ENCODE peak calls at places on chromosomes 11 and 22, in nine cellular contexts. F, A, G, R, H, E, J, K and P are unnamed samples.

GRCh38 chr11:111764621-111765020 is 1.6 kb downstream of the PPP2R1B start:
- DNase-seq in E (no peak), R (no peak), J (no peak), G (no peak), A (no peak), H (no peak), F (no peak), K (peak; percentile 13), P (no peak)

GRCh38 chr22:50247748-50248147 is 2.9 kb upstream of the TUBGCP6 start:
- DNase-seq in H (no peak), A (no peak), K (no peak), J (no peak), E (no peak), G (no peak), R (peak; percentile 75), F (peak; percentile 66), P (peak; percentile 46)

GRCh38 chr11:119741369-119742262 is 12.6 kb upstream of the NECTIN1 start:
- DNase-seq in H (no peak), G (no peak), K (no peak), R (no peak), A (peak; percentile 41), F (peak; percentile 79), J (peak; percentile 50), E (peak; percentile 66), P (peak; percentile 44)

GRCh38 chr11:122706689-122707088 is 51.2 kb downstream of the UBASH3B start:
- DNase-seq in J (no peak), R (no peak), F (no peak), H (no peak), G (no peak), K (peak; percentile 57), A (no peak), E (no peak), P (no peak)

GRCh38 chr11:96173424-96173823 is 169.6 kb downstream of the MAML2 start:
- DNase-seq in E (no peak), R (no peak), K (no peak), H (no peak), J (no peak), A (no peak), G (no peak), F (no peak), P (no peak)

GRCh38 chr11:79258606-79259005 is 182.2 kb downstream of the TENM4 start:
- DNase-seq in E (no peak), F (peak; percentile 51), J (no peak), A (no peak), G (no peak), R (no peak), H (no peak), K (no peak), P (no peak)

GRCh38 chr22:17266261-17266971 is 47.2 kb upstream of the ADA2 start:
- DNase-seq in G (no peak), E (no peak), J (peak; percentile 15), F (peak; percentile 92), K (no peak), A (no peak), H (no peak), R (no peak), P (peak; percentile 44)

GRCh38 chr22:48754611-48755331 is 1072.9 kb downstream of the BRD1 start:
- DNase-seq in E (peak; percentile 36), R (no peak), A (peak; percentile 5), J (no peak), K (no peak), F (no peak), H (no peak), G (no peak), P (no peak)

GRCh38 chr11:20561915-20562314 is 37.5 kb upstream of the SLC6A5 start:
- DNase-seq in R (no peak), K (no peak), J (no peak), H (no peak), G (no peak), A (no peak), E (no peak), F (no peak), P (no peak)

GRCh38 chr11:20565236-20565635 is 34.2 kb upstream of the SLC6A5 start:
- DNase-seq in F (no peak), J (no peak), H (no peak), R (no peak), G (no peak), K (no peak), A (no peak), E (no peak), P (no peak)

GRCh38 chr11:20566591-20567434 is 32.6 kb upstream of the SLC6A5 start:
- DNase-seq in E (no peak), R (no peak), G (no peak), H (no peak), J (no peak), A (no peak), K (peak; percentile 87), F (no peak), P (no peak)

GRCh38 chr11:20564811-20565210 is 34.6 kb upstream of the SLC6A5 start:
- DNase-seq in F (no peak), H (no peak), R (no peak), A (no peak), E (no peak), G (no peak), K (no peak), J (no peak), P (no peak)

GRCh38 chr11:20563871-20564270 is 35.5 kb upstream of the SLC6A5 start:
- DNase-seq in F (no peak), H (no peak), J (no peak), G (no peak), E (no peak), R (no peak), A (no peak), K (no peak), P (no peak)
- H3K27me3 ChIP-seq in F (no peaks in the 10 kb centered on the region), H (no peaks in the 10 kb centered on the region), J (no peaks in the 10 kb centered on the region), G (no peaks in the 10 kb centered on the region), E (no peaks in the 10 kb centered on the region), R (no peaks in the 10 kb centered on the region), A (no peaks in the 10 kb centered on the region), K (no peaks in the 10 kb centered on the region), P (peaks cover 1% of the 10 kb centered on the region)

GRCh38 chr11:34403431-34403830 is 35.3 kb upstream of the CAT start:
- DNase-seq in F (no peak), H (no peak), A (no peak), J (no peak), K (no peak), E (no peak), G (no peak), R (no peak), P (no peak)
- H3K27me3 ChIP-seq in F (no peaks in the 10 kb centered on the region), H (no peaks in the 10 kb centered on the region), A (no peaks in the 10 kb centered on the region), J (no peaks in the 10 kb centered on the region), K (no peaks in the 10 kb centered on the region), E (no peaks in the 10 kb centered on the region), G (no peaks in the 10 kb centered on the region), R (no peaks in the 10 kb centered on the region), P (peaks cover 9% of the 10 kb centered on the region)

GRCh38 chr11:2209370-2209801 is 37.8 kb upstream of the TH start:
- DNase-seq in E (peak; percentile 42), J (no peak), A (no peak), K (no peak), R (no peak), F (no peak), H (peak; percentile 10), G (no peak), P (no peak)

GRCh38 chr11:2210366-2211112 is 38.9 kb upstream of the TH start:
- DNase-seq in E (peak; percentile 42), J (no peak), F (no peak), A (no peak), K (no peak), H (peak; percentile 13), G (peak; percentile 8), R (no peak), P (no peak)

GRCh38 chr11:2211113-2211971 is 39.7 kb upstream of the TH start:
- DNase-seq in H (peak; percentile 8), F (peak; percentile 91), K (no peak), A (no peak), R (no peak), E (peak; percentile 45), G (no peak), J (no peak), P (no peak)

GRCh38 chr11:2208691-2209369 is 37.2 kb upstream of the TH start:
- DNase-seq in E (peak; percentile 44), G (peak; percentile 9), J (no peak), F (peak; percentile 32), A (peak; percentile 13), R (no peak), K (peak; percentile 48), H (peak; percentile 19), P (no peak)

GRCh38 chr11:2209900-2210321 is 38.3 kb upstream of the TH start:
- DNase-seq in H (peak; percentile 10), R (no peak), J (no peak), G (no peak), A (no peak), F (no peak), E (peak; percentile 36), K (no peak), P (no peak)
- H3K27me3 ChIP-seq in H (no peaks in the 10 kb centered on the region), R (peaks cover 11% of the 10 kb centered on the region), J (no peaks in the 10 kb centered on the region), G (peaks cover 3% of the 10 kb centered on the region), A (peaks cover 3% of the 10 kb centered on the region), F (peaks cover 3% of the 10 kb centered on the region), E (no peaks in the 10 kb centered on the region), K (peaks cover 2% of the 10 kb centered on the region), P (no peaks in the 10 kb centered on the region)

GRCh38 chr11:47591764-47592163 is 2.4 kb downstream of the C1QTNF4 start:
- DNase-seq in A (no peak), H (no peak), K (no peak), F (peak; percentile 14), E (no peak), G (no peak), J (no peak), R (no peak), P (no peak)

GRCh38 chr11:47593492-47593933 is 698 bp downstream of the C1QTNF4 start:
- DNase-seq in J (no peak), R (no peak), K (no peak), A (no peak), G (no peak), F (peak; percentile 17), E (no peak), H (no peak), P (no peak)

GRCh38 chr11:47593934-47594855 is at the start of gene C1QTNF4:
- DNase-seq in A (no peak), K (no peak), R (no peak), H (no peak), F (peak; percentile 78), J (no peak), E (no peak), G (no peak), P (no peak)

GRCh38 chr11:47592276-47592675 is 1.9 kb downstream of the C1QTNF4 start:
- DNase-seq in R (no peak), F (no peak), J (no peak), G (no peak), H (no peak), K (no peak), A (no peak), E (no peak), P (no peak)

DNA sequence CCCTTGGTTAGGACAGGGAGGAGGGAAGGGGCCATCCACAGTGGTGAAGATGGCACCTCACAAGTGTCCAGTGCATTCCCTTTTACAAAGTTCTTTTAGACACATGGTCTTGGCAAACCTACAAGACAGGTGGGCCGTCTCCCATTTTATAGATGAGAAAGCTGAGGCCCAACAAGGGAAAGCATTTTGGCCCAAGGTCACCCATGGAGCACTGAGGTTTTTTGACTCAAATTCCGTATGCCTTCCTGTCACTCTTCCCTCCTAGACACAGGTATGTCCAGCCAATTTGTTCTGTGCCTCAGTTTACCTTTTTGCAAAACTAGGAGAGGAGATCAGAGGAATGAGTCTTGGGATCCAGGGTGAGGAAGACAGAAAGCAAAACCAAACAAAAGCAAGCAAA is 1.2 kb downstream of the C1QTNF4 start:
- DNase-seq in J (no peak), R (no peak), F (no peak), E (no peak), A (no peak), G (no peak), H (no peak), K (no peak), P (no peak)
- H3K27me3 ChIP-seq in J (peaks cover 7% of the 10 kb centered on the region), R (peaks cover 28% of the 10 kb centered on the region), F (peaks cover 39% of the 10 kb centered on the region), E (no peaks in the 10 kb centered on the region), A (peaks cover 19% of the 10 kb centered on the region), G (peaks cover 33% of the 10 kb centered on the region), H (no peaks in the 10 kb centered on the region), K (peaks cover 30% of the 10 kb centered on the region), P (peaks cover 17% of the 10 kb centered on the region)